ENCODE peak calls at places on chromosomes 4 and X, in four cellular contexts. I, H, G and V are unnamed samples. For H3K4me1 and H3K9me3, the result is how much of the 10 kb centered on the place peaks cover.

GRCh38 chr4:120443111-120443510 is 376.5 kb upstream of the MAD2L1 start:
- DNase-seq in I (no peak), H (no peak), G (no peak), V (no peak)

GRCh38 chrX:40976971-40977370 is 108.3 kb upstream of the USP9X start:
- DNase-seq in I (no peak), H (no peak), G (no peak), V (no peak)

GRCh38 chrX:130726661-130727060 is 176.3 kb downstream of the ENOX2 start:
- DNase-seq in I (no peak), H (no peak), G (no peak), V (peak)

GRCh38 chrX:3636803-3637202 is 76.6 kb downstream of the PRKX start:
- DNase-seq in I (no peak), H (no peak), G (no peak), V (no peak)

GRCh38 chr4:163638909-163639308 is 144.4 kb downstream of the TMA16 start:
- DNase-seq in I (no peak), H (no peak), G (no peak), V (no peak)

GRCh38 chrX:15072880-15073279 is 197.0 kb downstream of the ASB9 start:
- DNase-seq in I (no peak), H (no peak), G (no peak), V (no peak)

GRCh38 chr4:3257125-3257690 is 8.2 kb downstream of the MSANTD1 start:
- DNase-seq in I (no peak), H (no peak), G (peak), V (peak)

GRCh38 chrX:16138108-16138427 is 14.7 kb downstream of the GRPR start:
- DNase-seq in I (no peak), H (peak), G (no peak), V (no peak)

GRCh38 chr4:121050251-121050650 is 22.1 kb downstream of the NDNF start:
- DNase-seq in I (no peak), H (no peak), G (no peak), V (no peak)

GRCh38 chrX:9515973-9516538 is 51.2 kb downstream of the TBL1X start:
- DNase-seq in I (no peak), H (no peak), G (no peak), V (no peak)

GRCh38 chr4:2290974-2291704 is 29.2 kb upstream of the MXD4 start:
- DNase-seq in I (no peak), H (no peak), G (peak), V (no peak)

GRCh38 chr4:5852806-5853205 is 40.1 kb downstream of the CRMP1 start:
- DNase-seq in I (no peak), H (no peak), G (no peak), V (no peak)

GRCh38 chr4:7917669-7918068 is 22.0 kb downstream of the AFAP1 start:
- DNase-seq in I (no peak), H (no peak), G (no peak), V (no peak)

GRCh38 chr4:91127891-91128290 is 1000.7 kb downstream of the CCSER1 start:
- DNase-seq in I (no peak), H (no peak), G (no peak), V (no peak)

GRCh38 chr4:107808572-107808971 is 16.2 kb upstream of the SGMS2 start:
- DNase-seq in I (no peak), H (no peak), G (no peak), V (no peak)

GRCh38 chr4:107806196-107806595 is 18.5 kb upstream of the SGMS2 start:
- DNase-seq in I (no peak), H (no peak), G (no peak), V (no peak)

GRCh38 chr4:107814758-107815552 is 9.8 kb upstream of the SGMS2 start:
- DNase-seq in I (no peak), H (no peak), G (no peak), V (no peak)

DNA sequence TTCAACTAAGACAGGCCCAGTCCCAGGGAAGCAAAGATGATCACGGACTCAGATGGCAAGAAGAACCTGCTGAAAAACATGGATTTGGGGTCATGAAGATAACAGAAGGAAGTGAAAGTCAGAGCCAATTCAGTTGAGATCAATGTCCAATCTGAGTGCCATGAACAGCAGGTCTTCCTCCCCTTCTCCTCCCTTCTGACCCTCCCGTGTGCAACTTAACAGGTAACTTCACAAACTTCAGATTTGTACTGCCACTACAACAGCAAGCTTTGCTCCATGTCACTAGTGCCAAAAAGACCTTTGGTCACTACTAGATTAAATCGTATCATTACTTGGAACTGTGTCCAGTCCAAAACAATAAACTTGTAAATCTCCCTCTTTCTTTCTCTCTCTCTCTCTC is 15.5 kb upstream of the SGMS2 start:
- DNase-seq in I (no peak), H (no peak), G (no peak), V (no peak)
- H3K4me1 ChIP-seq in I (under half), H (under half), G (under half), V (under half)

DNA sequence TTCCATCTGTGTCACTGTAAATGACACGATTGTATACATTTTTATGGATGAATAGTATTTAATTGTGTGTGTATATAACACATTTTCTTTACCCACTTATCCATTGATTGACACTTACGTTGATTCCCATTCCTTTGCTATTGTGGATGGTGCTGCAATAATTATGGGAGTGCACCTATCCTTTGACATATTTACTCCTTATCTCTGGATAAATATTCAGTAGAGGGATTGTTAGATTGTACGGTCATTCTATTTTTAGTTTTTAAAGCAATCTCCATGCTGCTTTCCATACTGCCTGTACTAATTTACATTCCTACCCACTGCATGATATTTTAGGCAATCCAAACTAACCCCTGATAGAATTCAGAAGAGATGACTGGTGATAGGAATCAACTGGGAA is 980.1 kb downstream of the FSTL5 start:
- DNase-seq in I (no peak), H (no peak), G (no peak), V (no peak)
- H3K9me3 ChIP-seq in I (under half), H (under half), G (under half), V (under half)

GRCh38 chrX:74422029-74422352 is 698 bp downstream of the SLC16A2 start:
- DNase-seq in I (no peak), H (no peak), G (peak), V (no peak)
- H3K4me3 ChIP-seq in I (peak), H (no peak), G (peak), V (peak)

DNA sequence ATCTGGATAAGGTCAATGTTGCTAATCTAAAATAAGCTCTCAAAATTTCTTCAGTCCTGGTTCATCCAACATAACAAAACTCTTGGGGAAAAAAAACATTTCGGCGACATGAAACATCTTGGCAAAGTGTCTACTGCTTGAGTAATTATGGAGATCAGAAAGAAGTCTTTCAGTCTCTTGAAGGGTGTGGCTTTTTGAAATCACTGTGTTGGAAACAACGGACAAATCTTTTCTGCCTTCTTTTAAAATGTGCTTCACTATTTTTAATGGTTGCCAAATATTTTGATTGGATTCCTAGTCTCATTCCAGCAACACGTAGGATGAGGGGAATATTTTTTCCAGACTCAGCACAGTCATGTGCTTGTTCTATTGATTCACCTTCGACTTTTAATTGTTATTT is 138.6 kb downstream of the KLHL8 start:
- DNase-seq in I (no peak), H (no peak), G (no peak), V (no peak)
- H3K4me1 ChIP-seq in I (half or more), H (under half), G (under half), V (under half)

GRCh38 chr4:129064717-129065116 is 28.6 kb downstream of the SCLT1 start:
- DNase-seq in I (no peak), H (no peak), G (no peak), V (peak)
- H3K9me3 ChIP-seq in I (under half), H (under half), G (under half), V (under half)